ENCODE peak calls at places on chromosomes 1 and 21, in six cellular contexts. K, W, L, I, B and U are unnamed samples.
A peak's percentile ranks its signal among the peaks of the same experiment; 100 is the strongest.

GRCh38 chr1:39753132-39754025 is 14.7 kb downstream of the PPIE start:
- DNase-seq in K (no peak), L (no peak), I (no peak), B (no peak), W (no peak), U (no peak)

GRCh38 chr21:31713973-31714740 is 17.8 kb downstream of the SCAF4 start:
- DNase-seq in W (no peak), I (no peak), L (no peak), K (peak; percentile 58), B (peak; percentile 45), U (no peak)

GRCh38 chr1:94578856-94579255 is 37.3 kb upstream of the F3 start:
- DNase-seq in W (no peak), I (no peak), L (no peak), K (peak; percentile 62), B (peak; percentile 72), U (no peak)

GRCh38 chr1:206457408-206457807 is 12.9 kb upstream of the IKBKE start:
- DNase-seq in B (peak; percentile 23), K (peak; percentile 89), L (no peak), I (no peak), W (no peak), U (no peak)

GRCh38 chr21:46093668-46094400 is 4.1 kb upstream of the COL6A2 start:
- DNase-seq in I (no peak), B (no peak), W (no peak), K (no peak), L (no peak), U (no peak)

GRCh38 chr1:45848714-45849113 is 45.3 kb downstream of the MAST2 start:
- DNase-seq in L (no peak), I (no peak), W (no peak), K (peak; percentile 5), B (no peak), U (no peak)

GRCh38 chr1:165539306-165539705 is 4.5 kb upstream of the LRRC52 start:
- DNase-seq in W (no peak), K (peak; percentile 42), L (no peak), B (no peak), I (no peak), U (no peak)

GRCh38 chr1:118811156-118811555 is 177.0 kb downstream of the TBX15 start:
- DNase-seq in W (no peak), K (no peak), L (no peak), B (no peak), I (no peak), U (no peak)

GRCh38 chr1:14857436-14858195 is 259.1 kb downstream of the KAZN start:
- DNase-seq in K (peak; percentile 40), I (no peak), B (no peak), L (no peak), W (no peak), U (no peak)

GRCh38 chr1:68358439-68358838 is 91.3 kb downstream of the RPE65 start:
- DNase-seq in W (no peak), K (no peak), B (peak; percentile 8), I (no peak), L (no peak), U (no peak)

GRCh38 chr1:115677172-115677542 is 35.4 kb downstream of the VANGL1 start:
- DNase-seq in B (no peak), L (no peak), W (no peak), I (no peak), K (no peak), U (no peak)

GRCh38 chr1:202805886-202806511 is 2.2 kb downstream of the KDM5B start:
- DNase-seq in I (no peak), L (peak; percentile 28), K (peak; percentile 60), W (no peak), B (peak; percentile 12), U (no peak)

GRCh38 chr1:12458571-12458970 is 159.4 kb downstream of the DHRS3 start:
- DNase-seq in I (no peak), W (no peak), K (peak; percentile 64), L (no peak), B (no peak), U (no peak)

GRCh38 chr1:208081972-208082371 is 162.2 kb downstream of the PLXNA2 start:
- DNase-seq in W (no peak), B (no peak), L (no peak), I (no peak), K (no peak), U (no peak)

GRCh38 chr1:59194621-59195020 is 102.3 kb upstream of the FGGY start:
- DNase-seq in L (no peak), W (no peak), B (no peak), K (no peak), I (no peak), U (no peak)

GRCh38 chr1:86757272-86757984 is 53.1 kb downstream of the SH3GLB1 start:
- DNase-seq in I (no peak), B (peak; percentile 45), K (peak; percentile 87), W (no peak), L (no peak), U (no peak)

GRCh38 chr1:9249534-9250335 is 15.2 kb downstream of the H6PD start:
- DNase-seq in B (peak; percentile 44), K (peak; percentile 71), L (peak; percentile 77), I (no peak), W (no peak), U (no peak)

GRCh38 chr1:67573481-67573880 is 111.5 kb upstream of the GADD45A start:
- DNase-seq in B (peak; percentile 54), I (no peak), L (no peak), K (no peak), W (no peak), U (no peak)

GRCh38 chr1:28249013-28249870 is 10.1 kb upstream of the SESN2 start:
- DNase-seq in I (no peak), L (peak; percentile 87), B (peak; percentile 70), K (peak; percentile 75), W (no peak), U (no peak)

GRCh38 chr1:20555758-20556120 is 3.4 kb downstream of the FAM43B start:
- DNase-seq in W (no peak), I (no peak), L (no peak), K (no peak), B (no peak), U (no peak)
- H3K27me3 ChIP-seq in W (peaks cover 12% of the 10 kb centered on the region), I (no peaks in the 10 kb centered on the region), L (peaks cover 51% of the 10 kb centered on the region), K (peaks cover 20% of the 10 kb centered on the region), B (peaks cover 81% of the 10 kb centered on the region), U (peaks cover 52% of the 10 kb centered on the region)

GRCh38 chr1:2415801-2416208 is 3.4 kb upstream of the PEX10 start:
- DNase-seq in L (no peak), W (no peak), B (no peak), I (no peak), K (no peak), U (peak; percentile 53)

GRCh38 chr1:2417833-2418225 is 5.5 kb upstream of the PEX10 start:
- DNase-seq in I (no peak), B (no peak), W (no peak), K (no peak), L (no peak), U (no peak)

GRCh38 chr1:2415337-2415736 is 3.0 kb upstream of the PEX10 start:
- DNase-seq in W (no peak), B (no peak), I (no peak), K (no peak), L (no peak), U (no peak)

GRCh38 chr1:2417083-2417832 is 4.9 kb upstream of the PEX10 start:
- DNase-seq in W (no peak), B (no peak), K (no peak), I (no peak), L (no peak), U (no peak)

DNA sequence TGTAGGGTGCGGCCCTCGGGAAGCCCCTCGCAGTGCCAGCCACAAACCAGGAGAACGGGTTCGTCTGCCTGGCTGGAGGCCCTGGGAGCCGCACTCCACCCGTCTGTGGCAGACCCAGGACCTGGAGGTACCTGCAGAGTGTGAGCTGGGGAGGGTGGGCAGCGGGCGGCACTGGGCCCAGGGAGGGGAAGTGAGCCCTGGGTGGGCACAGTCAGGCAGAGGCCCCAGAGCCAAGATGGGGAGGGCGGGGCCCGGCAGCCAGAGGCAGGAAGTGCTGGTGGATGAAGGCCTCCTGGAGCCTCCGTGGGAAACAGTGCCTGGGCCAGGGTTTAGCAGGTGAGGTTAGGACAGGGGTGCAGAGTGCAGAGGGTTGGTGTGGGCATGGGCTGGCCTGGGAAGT is 4.0 kb upstream of the PEX10 start:
- DNase-seq in W (no peak), L (no peak), B (no peak), K (no peak), I (no peak), U (peak; percentile 17)
- H3K27me3 ChIP-seq in W (no peaks in the 10 kb centered on the region), L (peaks cover 38% of the 10 kb centered on the region), B (peaks cover 5% of the 10 kb centered on the region), K (peaks cover 12% of the 10 kb centered on the region), I (no peaks in the 10 kb centered on the region), U (no peaks in the 10 kb centered on the region)

GRCh38 chr1:23214640-23215039 is 2.7 kb downstream of the HTR1D start:
- DNase-seq in W (no peak), I (no peak), K (peak; percentile 22), B (peak; percentile 24), L (no peak), U (no peak)

GRCh38 chr1:23216771-23217420 is 406 bp downstream of the HTR1D start:
- DNase-seq in W (no peak), K (peak; percentile 20), L (no peak), B (no peak), I (no peak), U (peak; percentile 16)

GRCh38 chr1:23215291-23215690 is 2.0 kb downstream of the HTR1D start:
- DNase-seq in L (no peak), K (no peak), B (no peak), I (no peak), W (no peak), U (no peak)

GRCh38 chr1:23217421-23218115 is at the start of gene HTR1D:
- DNase-seq in I (no peak), L (no peak), W (no peak), B (no peak), K (peak; percentile 31), U (no peak)

DNA sequence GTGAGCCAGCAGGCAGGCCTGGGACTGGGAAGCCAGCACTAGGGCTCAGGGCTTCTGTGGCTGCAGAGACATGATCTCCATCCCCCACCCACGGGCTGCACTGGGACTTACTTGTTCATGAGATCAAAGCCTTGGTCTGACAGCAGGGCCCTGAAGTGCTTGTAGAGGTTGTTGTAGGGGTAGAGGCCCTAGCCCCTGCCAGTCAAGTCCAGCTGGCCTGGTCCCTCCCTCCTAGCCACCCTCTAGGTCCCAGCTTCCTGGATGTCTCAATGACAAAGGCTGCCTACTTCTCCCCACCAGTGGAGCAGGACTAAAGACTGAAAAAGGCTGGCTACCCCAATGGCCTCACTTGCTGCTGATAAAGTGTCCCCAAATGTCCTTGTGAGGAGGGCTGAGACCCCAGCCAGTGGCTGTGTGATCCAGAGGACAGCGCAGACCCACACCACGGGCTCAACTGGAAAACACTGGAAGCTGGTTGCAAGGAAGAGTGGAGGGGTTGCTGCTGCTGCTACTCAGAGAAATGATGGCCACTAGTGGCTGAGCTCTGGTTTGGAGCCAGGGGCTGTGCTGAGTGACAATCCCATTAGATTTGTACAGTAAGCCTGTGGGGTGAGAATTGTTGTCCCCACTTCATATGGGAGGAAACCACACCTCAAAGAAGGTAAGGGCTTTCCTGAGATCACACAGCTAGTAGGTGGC is 1.4 kb downstream of the HTR1D start:
- DNase-seq in W (no peak), K (no peak), I (no peak), L (no peak), B (no peak), U (no peak)
- H3K27me3 ChIP-seq in W (peaks cover 22% of the 10 kb centered on the region), K (peaks cover 37% of the 10 kb centered on the region), I (peaks cover 9% of the 10 kb centered on the region), L (peaks cover 34% of the 10 kb centered on the region), B (peaks cover 65% of the 10 kb centered on the region), U (peaks cover 67% of the 10 kb centered on the region)

DNA sequence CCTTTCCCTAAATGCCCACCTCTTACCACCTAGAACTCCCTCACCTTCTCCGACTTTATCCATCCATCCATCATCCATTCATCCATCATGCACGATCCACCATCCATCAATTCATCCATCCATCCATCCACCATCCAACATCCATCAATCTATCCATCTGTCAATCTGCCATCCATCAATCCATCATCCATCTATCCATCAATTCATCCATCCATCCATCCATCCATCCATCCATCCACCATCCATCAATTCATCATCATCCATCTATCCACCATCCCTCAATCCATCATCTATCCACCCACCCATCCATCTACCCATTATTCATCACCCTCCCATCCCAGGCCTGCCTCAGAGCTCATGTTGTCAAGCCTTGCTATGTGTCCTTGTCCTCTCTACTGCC is 34.5 kb downstream of the WNT3A start:
- DNase-seq in B (no peak), L (no peak), I (no peak), K (no peak), W (no peak), U (no peak)
- H3K27me3 ChIP-seq in B (peaks cover 52% of the 10 kb centered on the region), L (peaks cover 14% of the 10 kb centered on the region), I (peaks cover 11% of the 10 kb centered on the region), K (peaks cover 38% of the 10 kb centered on the region), W (peaks cover 27% of the 10 kb centered on the region), U (peaks cover 39% of the 10 kb centered on the region)